ENCODE peak calls at places on chromosomes 2 and 18, in seven cellular contexts. J is effector memory CD4-positive, alpha-beta T cell; S is PC-9; M is right cardiac atrium; V is SJCRH30; R is lung; A is body of pancreas. Q is an unnamed sample. For H3K4me1 and H3K9me3, the result is how much of the 10 kb centered on the place peaks cover.

GRCh38 chr2:151760139-151760650 is 25.9 kb upstream of the NEB start:
- DNase-seq in M (no peak), R (no peak), A (no peak), S (no peak), J (no peak), V (no peak), Q (no peak)

GRCh38 chr2:2901384-2902345 is 476.0 kb downstream of the EIPR1 start:
- DNase-seq in V (no peak), R (no peak), J (no peak), A (no peak), S (no peak), M (no peak), Q (no peak)

GRCh38 chr18:22627506-22627905 is 209.8 kb upstream of the CTAGE1 start:
- DNase-seq in V (no peak), J (no peak), S (peak), A (no peak), M (no peak), R (no peak), Q (no peak)

GRCh38 chr2:64987963-64988419 is 1.2 kb upstream of the SLC1A4 start:
- DNase-seq in A (no peak), J (no peak), R (no peak), S (no peak), V (no peak), M (no peak), Q (no peak)

GRCh38 chr18:6022840-6023239 is 127.5 kb upstream of the TMEM200C start:
- DNase-seq in J (no peak), S (no peak), M (no peak), V (no peak), A (no peak), R (no peak), Q (no peak)

GRCh38 chr18:22200611-22201225 is 31.3 kb downstream of the GATA6 start:
- DNase-seq in R (no peak), A (no peak), J (no peak), M (no peak), V (no peak), S (no peak), Q (no peak)

GRCh38 chr2:79375817-79376216 is 137.0 kb upstream of the CTNNA2 start:
- DNase-seq in M (no peak), R (no peak), V (no peak), S (no peak), A (no peak), J (no peak), Q (no peak)

GRCh38 chr2:161796192-161796591 is 172.0 kb downstream of the SLC4A10 start:
- DNase-seq in M (peak), V (peak), R (peak), J (no peak), S (no peak), A (peak), Q (no peak)

GRCh38 chr2:117859532-117859911 is 45.0 kb downstream of the DDX18 start:
- DNase-seq in M (no peak), A (no peak), V (no peak), R (no peak), J (no peak), S (no peak), Q (no peak)
- H3K4me1 ChIP-seq in M (under half), A (under half), V (under half), R (under half), J (under half), S (under half), Q (under half)

GRCh38 chr2:176936410-176936809 is 276.2 kb upstream of the HNRNPA3 start:
- DNase-seq in V (no peak), M (no peak), J (no peak), A (no peak), R (no peak), S (no peak), Q (no peak)

GRCh38 chr2:176931588-176932563 is 280.7 kb upstream of the HNRNPA3 start:
- DNase-seq in R (no peak), J (no peak), A (no peak), M (no peak), V (peak), S (peak), Q (no peak)

GRCh38 chr2:176934131-176934530 is 278.5 kb upstream of the HNRNPA3 start:
- DNase-seq in M (no peak), J (no peak), S (no peak), V (no peak), A (no peak), R (no peak), Q (no peak)

GRCh38 chr2:176934869-176935415 is 277.7 kb upstream of the HNRNPA3 start:
- DNase-seq in R (no peak), A (no peak), J (no peak), V (no peak), M (no peak), S (no peak), Q (no peak)

DNA sequence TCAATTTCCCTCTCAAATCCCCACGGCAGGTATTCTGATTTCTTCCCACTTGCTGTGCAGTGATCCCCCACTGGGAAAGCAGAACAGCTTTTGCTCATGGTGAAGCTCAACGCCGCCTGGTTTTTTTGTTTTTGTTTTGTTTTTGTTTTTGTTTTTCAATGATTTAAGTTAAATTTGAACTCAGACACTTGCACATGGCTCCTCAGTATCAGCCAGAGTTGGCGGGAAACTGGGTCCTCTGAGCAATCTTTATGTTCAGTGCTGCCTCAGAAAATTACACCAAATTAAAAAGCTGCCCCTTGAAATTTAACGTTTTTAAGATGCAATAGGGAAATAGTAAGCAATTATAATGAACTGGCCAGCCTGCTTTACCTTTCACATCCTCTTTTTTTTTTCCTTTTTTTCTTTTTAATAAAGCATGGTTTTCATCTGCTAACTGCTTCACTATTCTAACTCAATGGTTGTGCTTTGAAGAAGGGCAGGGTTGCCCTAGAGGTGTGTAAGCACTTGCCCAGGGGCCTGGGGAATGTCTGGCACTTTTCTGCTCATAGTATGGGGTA is 277.0 kb upstream of the HNRNPA3 start:
- DNase-seq in S (no peak), R (no peak), A (no peak), V (no peak), J (no peak), M (no peak), Q (no peak)
- H3K4me3 ChIP-seq in S (no peak), R (no peak), A (no peak), V (no peak), J (no peak), M (no peak), Q (no peak)

DNA sequence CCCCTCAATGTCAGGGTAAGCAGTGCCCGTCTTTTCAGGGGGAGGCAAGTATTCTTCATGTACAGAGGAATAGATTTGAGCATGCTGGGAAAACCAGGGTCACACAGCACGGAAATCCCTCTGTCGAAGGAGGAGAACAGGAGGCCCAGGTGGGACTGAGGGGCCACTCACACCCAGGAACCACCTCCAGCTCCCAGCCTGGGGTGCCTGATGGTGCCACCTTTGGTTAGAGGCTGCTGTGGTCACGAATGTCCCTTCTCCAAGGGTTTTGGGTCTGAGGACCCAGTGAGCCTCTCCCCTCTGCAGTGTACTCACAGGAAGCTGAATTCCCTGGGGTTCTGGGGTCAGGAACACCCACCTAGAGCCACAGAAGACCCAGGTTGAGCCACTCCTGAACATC is 197.3 kb downstream of the ANKRD30B start:
- DNase-seq in A (no peak), S (no peak), M (no peak), R (no peak), J (no peak), V (no peak), Q (no peak)
- H3K9me3 ChIP-seq in A (under half), S (under half), M (under half), R (under half), J (under half), V (under half), Q (under half)

GRCh38 chr18:8616026-8616401 is 6.8 kb downstream of the RAB12 start:
- DNase-seq in M (no peak), J (no peak), A (no peak), R (no peak), S (no peak), V (no peak), Q (no peak)

GRCh38 chr18:8614875-8615274 is 5.6 kb downstream of the RAB12 start:
- DNase-seq in A (no peak), R (no peak), M (no peak), J (no peak), V (no peak), S (no peak), Q (no peak)

GRCh38 chr18:8611916-8612576 is 2.8 kb downstream of the RAB12 start:
- DNase-seq in M (no peak), R (no peak), J (no peak), S (peak), A (no peak), V (no peak), Q (no peak)

GRCh38 chr18:8617907-8618306 is 8.7 kb downstream of the RAB12 start:
- DNase-seq in S (no peak), R (no peak), M (no peak), V (no peak), A (no peak), J (no peak), Q (no peak)

GRCh38 chr18:8615397-8616025 is 6.3 kb downstream of the RAB12 start:
- DNase-seq in A (no peak), S (peak), J (no peak), R (no peak), V (peak), M (peak), Q (peak)
- H3K4me1 ChIP-seq in A (under half), S (half or more), J (under half), R (under half), V (under half), M (under half), Q (under half)